ENCODE peak calls at places on chromosomes 11 and 22, in four cellular contexts. K is GM12878, N is H1, X is GM12892. F is an unnamed sample.

GRCh38 chr11:86559311-86559945 is 113.0 kb downstream of the ME3 start:
- DNase-seq in K (no peak), N (no peak), X (no peak), F (no peak)

GRCh38 chr11:100876826-100877545 is 189.9 kb downstream of the ARHGAP42 start:
- DNase-seq in K (no peak), N (no peak), X (no peak), F (no peak)

GRCh38 chr11:63917685-63918523 is 940 bp upstream of the RCOR2 start:
- DNase-seq in K (no peak), N (peak), X (no peak), F (no peak)

GRCh38 chr22:46575915-46576555 is 38.6 kb upstream of the CELSR1 start:
- DNase-seq in K (no peak), N (no peak), X (no peak), F (no peak)

GRCh38 chr22:28670153-28670552 is 9.5 kb downstream of the TTC28 start:
- DNase-seq in K (no peak), N (no peak), X (no peak), F (no peak)

GRCh38 chr11:58465690-58466089 is 23.7 kb upstream of the OR5B12 start:
- DNase-seq in K (no peak), N (no peak), X (no peak), F (no peak)

GRCh38 chr22:46293591-46294260 is 2.9 kb upstream of the GTSE1 start:
- DNase-seq in K (no peak), N (no peak), X (no peak), F (no peak)

GRCh38 chr11:134658481-134659080 is 246.5 kb upstream of the B3GAT1 start:
- DNase-seq in K (no peak), N (peak), X (no peak), F (no peak)

GRCh38 chr11:23903044-23903704 is 593.7 kb upstream of the LUZP2 start:
- DNase-seq in K (no peak), N (no peak), X (no peak), F (no peak)

GRCh38 chr11:64743591-64744543 is at the start of gene RASGRP2:
- DNase-seq in K (no peak), N (peak), X (no peak), F (peak)

GRCh38 chr11:57417056-57417455 is 9.9 kb downstream of the SLC43A3 start:
- DNase-seq in K (no peak), N (no peak), X (no peak), F (no peak)

GRCh38 chr11:24496371-24496727 is 504 bp upstream of the LUZP2 start:
- DNase-seq in K (no peak), N (no peak), X (no peak), F (no peak)

GRCh38 chr22:37023743-37024338 is 4.3 kb downstream of the MPST start:
- DNase-seq in K (no peak), N (no peak), X (no peak), F (no peak)

GRCh38 chr11:119860561-119861094 is 131.6 kb upstream of the NECTIN1 start:
- DNase-seq in K (no peak), N (no peak), X (no peak), F (no peak)

GRCh38 chr11:33044281-33044680 is 4.9 kb downstream of the TCP11L1 start:
- DNase-seq in K (no peak), N (no peak), X (no peak), F (no peak)

GRCh38 chr22:17484608-17485007 is 78.7 kb upstream of the SLC25A18 start:
- DNase-seq in K (no peak), N (no peak), X (no peak), F (no peak)

GRCh38 chr22:49093192-49093880 is 734.3 kb downstream of the BRD1 start:
- DNase-seq in K (no peak), N (no peak), X (no peak), F (no peak)
- TF ChIP-seq TAF1 in K (no peak), N (no peak), X (no peak), F (no peak)

GRCh38 chr22:42321908-42322561 is 51.6 kb upstream of the TCF20 start:
- DNase-seq in K (no peak), N (no peak), X (no peak), F (no peak)
- TF ChIP-seq TAF1 in K (no peak), N (no peak), X (no peak), F (no peak)

DNA sequence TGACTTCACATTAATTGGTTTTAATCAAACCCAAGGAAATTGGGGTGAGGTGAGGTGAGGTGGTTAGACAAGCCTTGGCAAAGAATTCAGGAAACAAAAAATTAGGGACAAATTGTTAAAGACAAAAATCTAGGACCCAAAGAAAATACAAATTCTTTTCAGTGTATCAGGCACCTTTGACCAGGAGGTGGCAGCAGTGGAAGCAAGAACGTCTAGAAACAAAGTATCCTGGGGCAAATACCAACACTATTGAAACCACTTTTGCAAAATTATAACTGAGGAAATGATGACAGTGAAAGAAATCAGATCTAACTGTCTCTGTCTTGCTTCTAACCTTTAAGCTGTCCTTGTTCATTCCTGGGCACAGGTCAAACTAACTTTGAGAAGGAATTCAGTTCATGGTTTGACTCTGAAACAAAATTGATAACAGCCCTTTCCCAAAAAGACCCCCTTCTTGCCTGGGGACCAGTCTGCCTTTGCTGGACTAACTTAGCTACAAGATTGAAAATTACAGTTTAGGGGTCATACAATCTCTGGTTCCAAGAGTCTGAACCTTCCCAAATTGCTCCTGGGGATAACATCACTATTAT is 11.1 kb upstream of the ALKBH8 start:
- DNase-seq in K (no peak), N (peak), X (no peak), F (peak)
- TF ChIP-seq TAF1 in K (no peak), N (no peak), X (no peak), F (no peak)

DNA sequence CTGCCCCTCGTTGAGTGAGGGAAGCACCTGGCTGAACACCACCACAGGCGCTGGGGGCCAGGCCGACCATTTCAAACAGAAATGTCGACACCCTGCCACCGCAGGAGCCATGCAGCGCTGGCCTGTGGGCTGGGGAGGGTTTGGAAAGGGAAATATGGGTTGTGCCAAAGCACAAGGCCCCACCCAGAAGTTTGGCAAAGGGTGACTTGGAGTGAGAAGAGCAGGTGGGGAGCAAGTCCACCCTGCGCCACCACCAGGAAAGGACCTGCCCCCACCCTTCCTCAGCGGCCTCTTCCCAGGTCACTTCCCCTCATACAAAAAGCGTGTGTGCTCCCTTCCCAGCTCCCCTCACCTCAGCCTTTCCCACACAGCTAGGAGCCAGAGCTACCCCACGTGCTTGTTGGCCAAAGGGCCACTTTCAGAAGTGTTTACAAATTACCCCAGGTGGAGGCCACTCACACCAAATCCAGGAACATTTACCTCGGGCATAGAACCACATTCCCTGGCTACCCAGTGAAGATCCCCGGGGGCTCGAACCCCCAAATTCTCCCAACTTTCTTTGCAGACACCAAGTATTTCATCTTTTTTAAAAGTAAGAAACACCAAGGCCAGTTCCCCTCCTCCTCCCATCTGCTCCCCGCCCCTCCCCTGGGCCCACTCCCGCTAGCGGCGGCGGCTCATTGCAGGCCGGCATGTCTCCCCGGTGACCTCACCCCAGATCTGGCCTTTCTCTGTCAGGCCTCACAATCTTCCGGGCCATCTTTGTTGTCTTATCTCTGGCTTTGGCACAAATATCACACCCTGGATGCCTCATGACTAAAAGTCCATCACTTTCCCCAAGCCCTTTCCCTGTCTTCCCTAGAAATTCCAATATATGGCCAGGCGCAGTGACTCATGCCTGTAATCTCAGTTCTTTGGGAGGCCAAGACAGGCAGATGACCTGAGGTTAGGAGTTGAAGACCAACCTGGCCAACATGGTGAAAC is 20.5 kb upstream of the SCGB1A1 start:
- DNase-seq in K (no peak), N (no peak), X (no peak), F (no peak)
- TF ChIP-seq TAF1 in K (no peak), N (no peak), X (no peak), F (no peak)

DNA sequence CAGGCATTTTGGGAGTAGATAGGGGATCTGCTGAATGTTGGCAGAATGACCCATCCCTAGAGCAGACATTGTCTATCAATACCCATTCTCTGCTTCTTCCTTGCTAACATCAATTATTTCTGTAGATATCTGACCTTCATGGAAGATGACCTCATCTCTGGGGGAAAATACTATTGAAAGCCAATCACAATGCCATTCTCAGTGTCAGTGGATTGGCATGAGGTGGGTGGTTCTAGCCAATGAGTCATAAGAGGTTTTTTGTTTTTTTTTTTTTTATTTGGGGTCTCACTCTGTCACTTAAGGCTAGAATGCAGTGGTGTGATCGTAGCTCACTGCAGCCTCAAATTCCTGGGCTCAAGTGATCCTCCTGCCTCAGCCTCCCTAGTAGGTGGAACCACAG is 42.5 kb downstream of the SNX19 start:
- DNase-seq in K (no peak), N (no peak), X (no peak), F (no peak)
- TF ChIP-seq TAF1 in K (no peak), N (no peak), X (no peak), F (no peak)

GRCh38 chr11:129192150-129192549 is at the start of gene ARHGAP32:
- DNase-seq in K (no peak), N (no peak), X (no peak), F (no peak)
- TF ChIP-seq TAF1 in K (no peak), N (no peak), X (no peak), F (no peak)

F was measured in GM12891.